ENCODE peak calls at places on chromosomes 5 and 9, in five cellular contexts. One of them, this sample, is unnamed.
A peak's percentile ranks its signal among the peaks of the same experiment; 100 is the strongest.

GRCh38 chr9:79662553-79662956 is 90.8 kb downstream of the TLE4 start:
- DNase-seq in transverse colon: no peak
- DNase-seq in thyroid gland: no peak
- DNase-seq in A549: no peak
- DNase-seq in breast epithelium: no peak
- DNase-seq in this sample: no peak

GRCh38 chr5:172385164-172385563 is 69.2 kb downstream of the SH3PXD2B start:
- DNase-seq in transverse colon: no peak
- DNase-seq in thyroid gland: no peak
- DNase-seq in A549: no peak
- DNase-seq in breast epithelium: no peak
- DNase-seq in this sample: no peak

GRCh38 chr9:38144421-38144820 is 75.4 kb upstream of the SHB start:
- DNase-seq in transverse colon: no peak
- DNase-seq in thyroid gland: no peak
- DNase-seq in A549: no peak
- DNase-seq in breast epithelium: no peak
- DNase-seq in this sample: no peak

GRCh38 chr5:149388498-149389190 is 9.6 kb upstream of the IL17B start:
- DNase-seq in transverse colon: no peak
- DNase-seq in thyroid gland: no peak
- DNase-seq in A549: no peak
- DNase-seq in breast epithelium: no peak
- DNase-seq in this sample: no peak

GRCh38 chr5:122229551-122229950 is 82.5 kb upstream of the SNCAIP start:
- DNase-seq in transverse colon: no peak
- DNase-seq in thyroid gland: no peak
- DNase-seq in A549: no peak
- DNase-seq in breast epithelium: no peak
- DNase-seq in this sample: no peak

GRCh38 chr5:36418172-36418979 is 116.7 kb upstream of the RANBP3L start:
- DNase-seq in transverse colon: no peak
- DNase-seq in thyroid gland: no peak
- DNase-seq in A549: no peak
- DNase-seq in breast epithelium: no peak
- DNase-seq in this sample: no peak

GRCh38 chr9:14433293-14433818 is 119.4 kb upstream of the NFIB start:
- DNase-seq in transverse colon: no peak
- DNase-seq in thyroid gland: no peak
- DNase-seq in A549: no peak
- DNase-seq in breast epithelium: no peak
- DNase-seq in this sample: no peak

GRCh38 chr5:9042241-9042640 is 503.6 kb downstream of the SEMA5A start:
- DNase-seq in transverse colon: no peak
- DNase-seq in thyroid gland: no peak
- DNase-seq in A549: no peak
- DNase-seq in breast epithelium: no peak
- DNase-seq in this sample: no peak

GRCh38 chr5:89988129-89988528 is 421.4 kb downstream of the CETN3 start:
- DNase-seq in transverse colon: no peak
- DNase-seq in thyroid gland: no peak
- DNase-seq in A549: no peak
- DNase-seq in breast epithelium: no peak
- DNase-seq in this sample: no peak

GRCh38 chr5:99061299-99061698 is 132.5 kb upstream of the CHD1 start:
- DNase-seq in transverse colon: no peak
- DNase-seq in thyroid gland: no peak
- DNase-seq in A549: no peak
- DNase-seq in breast epithelium: no peak
- DNase-seq in this sample: no peak

GRCh38 chr9:121870271-121870670 is 218.8 kb downstream of the DAB2IP start:
- DNase-seq in transverse colon: no peak
- DNase-seq in thyroid gland: no peak
- DNase-seq in A549: no peak
- DNase-seq in breast epithelium: no peak
- DNase-seq in this sample: no peak

GRCh38 chr9:96169488-96169887 is 132.5 kb downstream of the HSD17B3 start:
- DNase-seq in transverse colon: peak; percentile 62
- DNase-seq in thyroid gland: peak; percentile 79
- DNase-seq in A549: peak; percentile 98
- DNase-seq in breast epithelium: no peak
- DNase-seq in this sample: peak; percentile 48

GRCh38 chr5:45604092-45604491 is 92.1 kb downstream of the HCN1 start:
- DNase-seq in transverse colon: no peak
- DNase-seq in thyroid gland: no peak
- DNase-seq in A549: no peak
- DNase-seq in breast epithelium: no peak
- DNase-seq in this sample: no peak

GRCh38 chr5:43290726-43291125 is 22.5 kb downstream of the HMGCS1 start:
- DNase-seq in transverse colon: no peak
- DNase-seq in thyroid gland: no peak
- DNase-seq in A549: no peak
- DNase-seq in breast epithelium: no peak
- DNase-seq in this sample: no peak

GRCh38 chr5:160555836-160556660 is 134.4 kb downstream of the PTTG1 start:
- DNase-seq in transverse colon: peak; percentile 10
- DNase-seq in thyroid gland: no peak
- DNase-seq in A549: no peak
- DNase-seq in breast epithelium: no peak
- DNase-seq in this sample: no peak

GRCh38 chr9:129338701-129339445 is 160.8 kb upstream of the IER5L start:
- DNase-seq in transverse colon: no peak
- DNase-seq in thyroid gland: no peak
- DNase-seq in A549: no peak
- DNase-seq in breast epithelium: no peak
- DNase-seq in this sample: no peak

GRCh38 chr5:14112998-14113652 is 30.0 kb upstream of the TRIO start:
- DNase-seq in transverse colon: peak; percentile 60
- DNase-seq in thyroid gland: peak; percentile 26
- DNase-seq in A549: peak; percentile 49
- DNase-seq in breast epithelium: no peak
- DNase-seq in this sample: peak; percentile 40

GRCh38 chr9:86794356-86795046 is 152.8 kb downstream of the GAS1 start:
- DNase-seq in transverse colon: no peak
- DNase-seq in thyroid gland: no peak
- DNase-seq in A549: no peak
- DNase-seq in breast epithelium: no peak
- DNase-seq in this sample: no peak

GRCh38 chr5:139094154-139095131 is 103.7 kb downstream of the SIL1 start:
- DNase-seq in transverse colon: no peak
- DNase-seq in thyroid gland: no peak
- DNase-seq in A549: no peak
- DNase-seq in breast epithelium: no peak
- DNase-seq in this sample: no peak

GRCh38 chr5:135457424-135458071 is 5.4 kb upstream of the TIFAB start:
- DNase-seq in transverse colon: peak; percentile 69
- DNase-seq in thyroid gland: peak; percentile 74
- DNase-seq in A549: peak; percentile 74
- DNase-seq in breast epithelium: peak; percentile 62
- DNase-seq in this sample: peak; percentile 80

GRCh38 chr9:4640027-4640426 is 22.1 kb upstream of the PLPP6 start:
- DNase-seq in transverse colon: peak; percentile 14
- DNase-seq in thyroid gland: peak; percentile 59
- DNase-seq in A549: peak; percentile 21
- DNase-seq in breast epithelium: no peak
- DNase-seq in this sample: peak; percentile 69

GRCh38 chr9:30723656-30724055 is 1660.8 kb upstream of the ACO1 start:
- DNase-seq in transverse colon: no peak
- DNase-seq in thyroid gland: no peak
- DNase-seq in A549: no peak
- DNase-seq in breast epithelium: no peak
- DNase-seq in this sample: no peak

GRCh38 chr5:35665066-35665465 is 47.4 kb downstream of the SPEF2 start:
- DNase-seq in transverse colon: no peak
- DNase-seq in thyroid gland: no peak
- DNase-seq in A549: no peak
- DNase-seq in breast epithelium: no peak
- DNase-seq in this sample: no peak

GRCh38 chr5:107414802-107415201 is 255.9 kb downstream of the EFNA5 start:
- DNase-seq in transverse colon: no peak
- DNase-seq in thyroid gland: no peak
- DNase-seq in A549: no peak
- DNase-seq in breast epithelium: no peak
- DNase-seq in this sample: no peak

GRCh38 chr5:140365282-140365681 is 5.3 kb downstream of the SLC4A9 start:
- DNase-seq in transverse colon: no peak
- DNase-seq in thyroid gland: no peak
- DNase-seq in A549: no peak
- DNase-seq in breast epithelium: no peak
- DNase-seq in this sample: no peak

GRCh38 chr9:630817-631216 is 210.7 kb upstream of the DMRT1 start:
- DNase-seq in transverse colon: no peak
- DNase-seq in thyroid gland: no peak
- DNase-seq in A549: no peak
- DNase-seq in breast epithelium: no peak
- DNase-seq in this sample: no peak
- H3K4me1 ChIP-seq in transverse colon: peaks cover 7% of the 10 kb centered on the region
- H3K4me1 ChIP-seq in thyroid gland: peaks cover 10% of the 10 kb centered on the region
- H3K4me1 ChIP-seq in A549: peaks cover 8% of the 10 kb centered on the region
- H3K4me1 ChIP-seq in breast epithelium: no peaks in the 10 kb centered on the region
- H3K4me1 ChIP-seq in this sample: no peaks in the 10 kb centered on the region

GRCh38 chr9:131257266-131258025 is 18.9 kb downstream of the FAM78A start:
- DNase-seq in transverse colon: no peak
- DNase-seq in thyroid gland: no peak
- DNase-seq in A549: no peak
- DNase-seq in breast epithelium: no peak
- DNase-seq in this sample: no peak

GRCh38 chr9:131254107-131254491 is 22.2 kb downstream of the FAM78A start:
- DNase-seq in transverse colon: peak; percentile 33
- DNase-seq in thyroid gland: no peak
- DNase-seq in A549: no peak
- DNase-seq in breast epithelium: no peak
- DNase-seq in this sample: peak; percentile 56

GRCh38 chr9:131255731-131256197 is 20.5 kb downstream of the FAM78A start:
- DNase-seq in transverse colon: no peak
- DNase-seq in thyroid gland: no peak
- DNase-seq in A549: no peak
- DNase-seq in breast epithelium: no peak
- DNase-seq in this sample: no peak

GRCh38 chr9:131252120-131252519 is 24.2 kb downstream of the FAM78A start:
- DNase-seq in transverse colon: no peak
- DNase-seq in thyroid gland: no peak
- DNase-seq in A549: no peak
- DNase-seq in breast epithelium: no peak
- DNase-seq in this sample: no peak
- H3K4me3 ChIP-seq in transverse colon: peak overlapping the region; percentile 36
- H3K4me3 ChIP-seq in thyroid gland: no peak overlapping the region
- H3K4me3 ChIP-seq in A549: no peak overlapping the region
- H3K4me3 ChIP-seq in breast epithelium: peak overlapping the region; percentile 19
- H3K4me3 ChIP-seq in this sample: no peak overlapping the region

GRCh38 chr9:136267261-136268111 is 21.9 kb upstream of the QSOX2 start:
- DNase-seq in transverse colon: peak; percentile 85
- DNase-seq in thyroid gland: peak; percentile 66
- DNase-seq in A549: peak; percentile 85
- DNase-seq in breast epithelium: peak; percentile 65
- DNase-seq in this sample: peak; percentile 88
- TF ChIP-seq POLR2A in transverse colon: no peak
- TF ChIP-seq POLR2A in thyroid gland: peak; percentile 36
- TF ChIP-seq POLR2A in A549: peak; percentile 94
- TF ChIP-seq POLR2A in breast epithelium: no peak
- TF ChIP-seq POLR2A in this sample: peak; percentile 54

GRCh38 chr9:131416509-131416908 is 22.6 kb downstream of the PRRC2B start:
- DNase-seq in transverse colon: no peak
- DNase-seq in thyroid gland: no peak
- DNase-seq in A549: no peak
- DNase-seq in breast epithelium: no peak
- DNase-seq in this sample: no peak
- H3K4me1 ChIP-seq in transverse colon: peaks cover 38% of the 10 kb centered on the region
- H3K4me1 ChIP-seq in thyroid gland: peaks cover 50% of the 10 kb centered on the region
- H3K4me1 ChIP-seq in A549: peaks cover 95% of the 10 kb centered on the region
- H3K4me1 ChIP-seq in breast epithelium: peaks cover 38% of the 10 kb centered on the region
- H3K4me1 ChIP-seq in this sample: peaks cover 81% of the 10 kb centered on the region